ENCODE peak calls at places on chromosomes 6 and 20, in six cellular contexts. T, V, K, L, B and Y are unnamed samples.

GRCh38 chr6:41581381-41581991 is 35.3 kb downstream of the FOXP4 start:
- DNase-seq in K (no peak), B (no peak), V (peak; percentile 35), T (no peak), L (no peak), Y (peak; percentile 91)

GRCh38 chr20:34967421-34967820 is 11.8 kb downstream of the MYH7B start:
- DNase-seq in K (no peak), V (no peak), B (no peak), T (no peak), L (no peak), Y (no peak)

GRCh38 chr6:97394160-97394748 is 111.2 kb upstream of the MMS22L start:
- DNase-seq in K (peak; percentile 36), T (peak; percentile 48), L (peak; percentile 66), V (no peak), B (no peak), Y (peak; percentile 24)

GRCh38 chr6:156658186-156658585 is 119.0 kb upstream of the ARID1B start:
- DNase-seq in T (no peak), B (no peak), V (no peak), K (no peak), L (no peak), Y (no peak)

GRCh38 chr20:5504061-5504739 is 187.4 kb upstream of the PROKR2 start:
- DNase-seq in K (no peak), T (no peak), L (peak; percentile 66), B (no peak), V (peak; percentile 64), Y (peak; percentile 55)

GRCh38 chr6:117481278-117481925 is 1.1 kb upstream of the DCBLD1 start:
- DNase-seq in B (no peak), V (no peak), L (peak; percentile 62), K (peak; percentile 28), T (peak; percentile 58), Y (peak; percentile 9)

GRCh38 chr6:133546098-133546497 is 304.9 kb downstream of the EYA4 start:
- DNase-seq in L (no peak), B (no peak), V (no peak), T (no peak), K (no peak), Y (no peak)

GRCh38 chr6:104326173-104327001 is 533.3 kb downstream of the HACE1 start:
- DNase-seq in L (peak; percentile 75), B (no peak), V (no peak), K (no peak), T (no peak), Y (peak; percentile 2)

GRCh38 chr6:42512498-42513042 is 51.3 kb upstream of the UBR2 start:
- DNase-seq in B (no peak), T (no peak), K (no peak), V (no peak), L (no peak), Y (no peak)

GRCh38 chr6:74879234-74879633 is 326.6 kb downstream of the COL12A1 start:
- DNase-seq in K (no peak), T (no peak), B (no peak), V (no peak), L (no peak), Y (no peak)

GRCh38 chr6:149060985-149061760 is 256.3 kb upstream of the TAB2 start:
- DNase-seq in K (peak; percentile 50), B (no peak), L (no peak), V (no peak), T (no peak), Y (no peak)

GRCh38 chr6:110415297-110415916 is at the start of gene DDO:
- DNase-seq in L (no peak), B (no peak), V (peak; percentile 84), T (no peak), K (peak; percentile 66), Y (peak; percentile 92)

GRCh38 chr6:32940656-32941411 is at the start of gene HLA-DMB:
- DNase-seq in L (peak; percentile 81), V (no peak), T (peak; percentile 70), K (peak; percentile 67), B (peak; percentile 12), Y (peak; percentile 67)

GRCh38 chr6:134169881-134170486 is 117.6 kb upstream of the SLC2A12 start:
- DNase-seq in K (no peak), B (no peak), T (peak; percentile 47), V (no peak), L (no peak), Y (no peak)

GRCh38 chr20:63066506-63067265 is 59.9 kb upstream of the BHLHE23 start:
- DNase-seq in B (no peak), T (no peak), K (no peak), V (no peak), L (no peak), Y (no peak)

GRCh38 chr6:150632785-150633465 is 33.2 kb downstream of the PLEKHG1 start:
- DNase-seq in B (no peak), T (no peak), K (no peak), V (no peak), L (no peak), Y (no peak)

GRCh38 chr6:138538390-138539031 is 39.2 kb upstream of the NHSL1 start:
- DNase-seq in V (no peak), T (no peak), B (no peak), L (no peak), K (no peak), Y (peak; percentile 73)

GRCh38 chr6:125271486-125272159 is 30.1 kb downstream of the HDDC2 start:
- DNase-seq in L (no peak), V (no peak), K (no peak), B (no peak), T (no peak), Y (no peak)

GRCh38 chr6:154292855-154293519 is 63.6 kb downstream of the IPCEF1 start:
- DNase-seq in B (no peak), K (no peak), T (no peak), L (no peak), V (no peak), Y (no peak)

GRCh38 chr6:43943099-43943766 is 173.2 kb downstream of the VEGFA start:
- DNase-seq in T (no peak), V (no peak), B (no peak), L (no peak), K (no peak), Y (no peak)

GRCh38 chr6:12608016-12608860 is 108.3 kb upstream of the PHACTR1 start:
- DNase-seq in K (no peak), V (no peak), L (no peak), T (no peak), B (no peak), Y (no peak)

GRCh38 chr6:167552961-167553360 is 228.1 kb downstream of the TTLL2 start:
- DNase-seq in V (no peak), K (no peak), T (no peak), L (no peak), B (no peak), Y (no peak)

GRCh38 chr6:118319890-118320289 is 228.2 kb upstream of the PLN start:
- DNase-seq in V (no peak), L (no peak), B (no peak), T (no peak), K (no peak), Y (no peak)

GRCh38 chr6:13432526-13433218 is 54.7 kb downstream of the GFOD1 start:
- DNase-seq in V (no peak), B (no peak), L (no peak), T (no peak), K (no peak), Y (no peak)